ENCODE peak calls at places on chromosomes 7 and 10, in ten cellular contexts. R is tibial nerve, S is EH, E is left cardiac atrium, N is ureter, I is HTR-8/SVneo, J is caudate nucleus, D is amniotic epithelial cell, A is midbrain, Y is A549. Z is an unnamed sample.
A peak's percentile ranks its signal among the peaks of the same experiment; 100 is the strongest.

GRCh38 chr10:6163364-6164270 is 39.1 kb upstream of the PFKFB3 start:
- DNase-seq in R (peak; percentile 81), S (peak; percentile 84), E (peak; percentile 92), N (peak; percentile 91), I (peak; percentile 89), J (peak; percentile 77), D (peak; percentile 82), A (peak; percentile 87), Y (peak; percentile 89), Z (peak; percentile 87)

GRCh38 chr10:90587081-90587491 is 270.8 kb downstream of the HTR7 start:
- DNase-seq in R (no peak), S (peak; percentile 63), E (no peak), N (no peak), I (no peak), J (no peak), D (peak; percentile 89), A (no peak), Y (no peak), Z (peak; percentile 2)

GRCh38 chr7:24425664-24426063 is 141.7 kb downstream of the NPY start:
- DNase-seq in R (no peak), S (no peak), E (no peak), N (no peak), I (no peak), J (no peak), D (no peak), A (no peak), Y (no peak), Z (no peak)

GRCh38 chr10:103691723-103692380 is 163.5 kb downstream of the SH3PXD2A start:
- DNase-seq in R (no peak), S (no peak), E (no peak), N (no peak), I (no peak), J (no peak), D (peak; percentile 15), A (no peak), Y (no peak), Z (no peak)

GRCh38 chr10:70404906-70405824 is 1.2 kb downstream of the EIF4EBP2 start:
- DNase-seq in R (peak; percentile 70), S (peak; percentile 97), E (peak; percentile 85), N (peak; percentile 88), I (peak; percentile 81), J (peak; percentile 4), D (peak; percentile 99), A (peak; percentile 74), Y (peak; percentile 81), Z (peak; percentile 62)

GRCh38 chr7:34842782-34843181 is 184.8 kb downstream of the NPSR1 start:
- DNase-seq in R (no peak), S (no peak), E (no peak), N (no peak), I (no peak), J (peak; percentile 27), D (peak; percentile 85), A (no peak), Y (no peak), Z (no peak)

GRCh38 chr7:122143376-122143750 is 686 bp downstream of the AASS start:
- DNase-seq in R (no peak), S (peak; percentile 38), E (peak; percentile 33), N (peak; percentile 45), I (no peak), J (no peak), D (peak; percentile 19), A (no peak), Y (no peak), Z (no peak)

GRCh38 chr10:128764190-128764589 is 638.0 kb upstream of the MKI67 start:
- DNase-seq in R (no peak), S (no peak), E (no peak), N (no peak), I (no peak), J (no peak), D (no peak), A (no peak), Y (no peak), Z (no peak)

GRCh38 chr7:39051707-39052106 is 74.0 kb downstream of the POU6F2 start:
- DNase-seq in R (no peak), S (no peak), E (no peak), N (no peak), I (no peak), J (no peak), D (no peak), A (no peak), Y (no peak), Z (no peak)

GRCh38 chr10:127441350-127442219 is 107.5 kb upstream of the NPS start:
- DNase-seq in R (no peak), S (no peak), E (no peak), N (peak; percentile 51), I (no peak), J (no peak), D (no peak), A (no peak), Y (no peak), Z (no peak)

GRCh38 chr10:132986576-132986975 is 44.2 kb upstream of the CFAP46 start:
- DNase-seq in R (no peak), S (no peak), E (no peak), N (no peak), I (no peak), J (no peak), D (no peak), A (no peak), Y (no peak), Z (no peak)

GRCh38 chr7:16309129-16309528 is 112.2 kb downstream of the CRPPA start:
- DNase-seq in R (no peak), S (no peak), E (no peak), N (no peak), I (no peak), J (no peak), D (no peak), A (no peak), Y (no peak), Z (no peak)

GRCh38 chr10:130127612-130128607 is 8.3 kb upstream of the GLRX3 start:
- DNase-seq in R (no peak), S (peak; percentile 74), E (peak; percentile 51), N (peak; percentile 72), I (peak; percentile 67), J (peak; percentile 48), D (peak; percentile 69), A (peak; percentile 64), Y (peak; percentile 74), Z (peak; percentile 64)

GRCh38 chr10:117530791-117531190 is 11.8 kb upstream of the EMX2 start:
- DNase-seq in R (no peak), S (no peak), E (no peak), N (no peak), I (no peak), J (no peak), D (no peak), A (no peak), Y (no peak), Z (no peak)

GRCh38 chr7:1531979-1532455 is 1.5 kb downstream of the MAFK start:
- DNase-seq in R (no peak), S (no peak), E (no peak), N (no peak), I (no peak), J (no peak), D (no peak), A (no peak), Y (peak; percentile 69), Z (peak; percentile 64)

GRCh38 chr7:123784263-123784662 is 35.5 kb upstream of the WASL start:
- DNase-seq in R (no peak), S (no peak), E (no peak), N (no peak), I (no peak), J (no peak), D (peak; percentile 50), A (no peak), Y (no peak), Z (no peak)

GRCh38 chr7:105611856-105612775 is 30.8 kb upstream of the EFCAB10 start:
- DNase-seq in R (no peak), S (no peak), E (no peak), N (no peak), I (no peak), J (no peak), D (peak; percentile 42), A (no peak), Y (no peak), Z (no peak)

GRCh38 chr7:73811760-73812168 is 19.0 kb upstream of the CLDN4 start:
- DNase-seq in R (no peak), S (peak; percentile 75), E (peak; percentile 50), N (peak; percentile 63), I (peak; percentile 50), J (no peak), D (peak; percentile 45), A (no peak), Y (peak; percentile 72), Z (peak; percentile 76)

GRCh38 chr10:20855398-20856038 is 41.6 kb downstream of the NEBL start:
- DNase-seq in R (no peak), S (peak; percentile 5), E (no peak), N (no peak), I (no peak), J (no peak), D (peak; percentile 52), A (no peak), Y (peak; percentile 36), Z (no peak)

GRCh38 chr10:119535310-119535709 is 7.2 kb downstream of the RGS10 start:
- DNase-seq in R (no peak), S (peak; percentile 62), E (no peak), N (no peak), I (no peak), J (no peak), D (no peak), A (no peak), Y (no peak), Z (no peak)

GRCh38 chr10:99815611-99816010 is 33.2 kb downstream of the ABCC2 start:
- DNase-seq in R (no peak), S (no peak), E (no peak), N (no peak), I (no peak), J (no peak), D (peak; percentile 82), A (no peak), Y (no peak), Z (no peak)

GRCh38 chr7:137946015-137946414 is 55.9 kb downstream of the CREB3L2 start:
- DNase-seq in R (no peak), S (no peak), E (no peak), N (no peak), I (no peak), J (no peak), D (no peak), A (no peak), Y (no peak), Z (no peak)

GRCh38 chr7:83475403-83475802 is 173.5 kb downstream of the SEMA3E start:
- DNase-seq in R (no peak), S (peak; percentile 0), E (no peak), N (no peak), I (no peak), J (no peak), D (no peak), A (no peak), Y (peak; percentile 29), Z (no peak)

GRCh38 chr10:121036431-121036830 is 185.3 kb downstream of the WDR11 start:
- DNase-seq in R (no peak), S (no peak), E (no peak), N (no peak), I (no peak), J (no peak), D (no peak), A (no peak), Y (no peak), Z (no peak)

GRCh38 chr10:65618125-65618524 is 1307.7 kb upstream of the LRRTM3 start:
- DNase-seq in R (no peak), S (peak; percentile 44), E (no peak), N (no peak), I (no peak), J (no peak), D (no peak), A (no peak), Y (no peak), Z (no peak)

GRCh38 chr10:29635711-29636144 is 957 bp upstream of the SVIL start:
- DNase-seq in R (no peak), S (peak; percentile 36), E (no peak), N (no peak), I (no peak), J (no peak), D (peak; percentile 72), A (no peak), Y (peak; percentile 38), Z (peak; percentile 73)

Z was measured in SW480.